ENCODE peak calls at places on chromosomes 13 and 19, in nine cellular contexts. One of them, this sample, is unnamed.

GRCh38 chr13:26839682-26840081 is 79.1 kb upstream of the GPR12 start:
- DNase-seq in LNCaP clone FGC: peak; percentile 96
- DNase-seq in activated T-helper 1 cell treated with anti-CD3 and anti-CD28 coated beads, Interleukin-2, amount 50 U/mL, for 16 hours: no peak
- DNase-seq in fibroblast of the aortic adventitia: no peak
- DNase-seq in T47D: no peak
- DNase-seq in effector CD4-positive, alpha-beta T cell: no peak
- DNase-seq in DMS79: no peak
- DNase-seq in amniotic stem cell: no peak
- DNase-seq in stimulated activated CD4-positive, alpha-beta T cell treated with anti-CD3 and anti-CD28 coated beads, TNF-alpha, amount 100 ng/mL, for 4 hours: no peak
- DNase-seq in this sample: no peak

GRCh38 chr13:33937373-33938087 is 119.6 kb downstream of the RFC3 start:
- DNase-seq in LNCaP clone FGC: no peak
- DNase-seq in activated T-helper 1 cell treated with anti-CD3 and anti-CD28 coated beads, Interleukin-2, amount 50 U/mL, for 16 hours: no peak
- DNase-seq in fibroblast of the aortic adventitia: no peak
- DNase-seq in T47D: no peak
- DNase-seq in effector CD4-positive, alpha-beta T cell: no peak
- DNase-seq in DMS79: no peak
- DNase-seq in amniotic stem cell: no peak
- DNase-seq in stimulated activated CD4-positive, alpha-beta T cell treated with anti-CD3 and anti-CD28 coated beads, TNF-alpha, amount 100 ng/mL, for 4 hours: no peak
- DNase-seq in this sample: no peak

GRCh38 chr13:57250472-57250871 is 83.5 kb downstream of the PRR20E start:
- DNase-seq in LNCaP clone FGC: no peak
- DNase-seq in activated T-helper 1 cell treated with anti-CD3 and anti-CD28 coated beads, Interleukin-2, amount 50 U/mL, for 16 hours: no peak
- DNase-seq in fibroblast of the aortic adventitia: no peak
- DNase-seq in T47D: no peak
- DNase-seq in effector CD4-positive, alpha-beta T cell: no peak
- DNase-seq in DMS79: no peak
- DNase-seq in amniotic stem cell: no peak
- DNase-seq in stimulated activated CD4-positive, alpha-beta T cell treated with anti-CD3 and anti-CD28 coated beads, TNF-alpha, amount 100 ng/mL, for 4 hours: no peak
- DNase-seq in this sample: no peak

GRCh38 chr13:97978661-97979450 is 25.4 kb downstream of the IPO5 start:
- DNase-seq in LNCaP clone FGC: no peak
- DNase-seq in activated T-helper 1 cell treated with anti-CD3 and anti-CD28 coated beads, Interleukin-2, amount 50 U/mL, for 16 hours: no peak
- DNase-seq in fibroblast of the aortic adventitia: peak; percentile 43
- DNase-seq in T47D: no peak
- DNase-seq in effector CD4-positive, alpha-beta T cell: no peak
- DNase-seq in DMS79: no peak
- DNase-seq in amniotic stem cell: no peak
- DNase-seq in stimulated activated CD4-positive, alpha-beta T cell treated with anti-CD3 and anti-CD28 coated beads, TNF-alpha, amount 100 ng/mL, for 4 hours: no peak
- DNase-seq in this sample: no peak

GRCh38 chr13:44309771-44310767 is 63.6 kb upstream of the SERP2 start:
- DNase-seq in LNCaP clone FGC: peak; percentile 77
- DNase-seq in activated T-helper 1 cell treated with anti-CD3 and anti-CD28 coated beads, Interleukin-2, amount 50 U/mL, for 16 hours: no peak
- DNase-seq in fibroblast of the aortic adventitia: peak; percentile 83
- DNase-seq in T47D: no peak
- DNase-seq in effector CD4-positive, alpha-beta T cell: no peak
- DNase-seq in DMS79: no peak
- DNase-seq in amniotic stem cell: no peak
- DNase-seq in stimulated activated CD4-positive, alpha-beta T cell treated with anti-CD3 and anti-CD28 coated beads, TNF-alpha, amount 100 ng/mL, for 4 hours: no peak
- DNase-seq in this sample: no peak

GRCh38 chr13:92941167-92941566 is 285.4 kb upstream of the GPC6 start:
- DNase-seq in LNCaP clone FGC: no peak
- DNase-seq in activated T-helper 1 cell treated with anti-CD3 and anti-CD28 coated beads, Interleukin-2, amount 50 U/mL, for 16 hours: no peak
- DNase-seq in fibroblast of the aortic adventitia: peak; percentile 3
- DNase-seq in T47D: no peak
- DNase-seq in effector CD4-positive, alpha-beta T cell: no peak
- DNase-seq in DMS79: no peak
- DNase-seq in amniotic stem cell: no peak
- DNase-seq in stimulated activated CD4-positive, alpha-beta T cell treated with anti-CD3 and anti-CD28 coated beads, TNF-alpha, amount 100 ng/mL, for 4 hours: no peak
- DNase-seq in this sample: no peak

GRCh38 chr19:58229255-58229639 is 533 bp downstream of the ZNF544 start:
- DNase-seq in LNCaP clone FGC: peak; percentile 30
- DNase-seq in activated T-helper 1 cell treated with anti-CD3 and anti-CD28 coated beads, Interleukin-2, amount 50 U/mL, for 16 hours: peak; percentile 2
- DNase-seq in fibroblast of the aortic adventitia: peak; percentile 7
- DNase-seq in T47D: peak; percentile 58
- DNase-seq in effector CD4-positive, alpha-beta T cell: no peak
- DNase-seq in DMS79: peak; percentile 4
- DNase-seq in amniotic stem cell: no peak
- DNase-seq in stimulated activated CD4-positive, alpha-beta T cell treated with anti-CD3 and anti-CD28 coated beads, TNF-alpha, amount 100 ng/mL, for 4 hours: peak; percentile 6
- DNase-seq in this sample: no peak

GRCh38 chr19:27746691-27747380 is 1466.1 kb downstream of the UQCRFS1 start:
- DNase-seq in LNCaP clone FGC: no peak
- DNase-seq in activated T-helper 1 cell treated with anti-CD3 and anti-CD28 coated beads, Interleukin-2, amount 50 U/mL, for 16 hours: no peak
- DNase-seq in fibroblast of the aortic adventitia: peak; percentile 3
- DNase-seq in T47D: peak; percentile 20
- DNase-seq in effector CD4-positive, alpha-beta T cell: no peak
- DNase-seq in DMS79: no peak
- DNase-seq in amniotic stem cell: no peak
- DNase-seq in stimulated activated CD4-positive, alpha-beta T cell treated with anti-CD3 and anti-CD28 coated beads, TNF-alpha, amount 100 ng/mL, for 4 hours: no peak
- DNase-seq in this sample: no peak

GRCh38 chr19:33275933-33276619 is 26.3 kb downstream of the CEBPA start:
- DNase-seq in LNCaP clone FGC: no peak
- DNase-seq in activated T-helper 1 cell treated with anti-CD3 and anti-CD28 coated beads, Interleukin-2, amount 50 U/mL, for 16 hours: no peak
- DNase-seq in fibroblast of the aortic adventitia: no peak
- DNase-seq in T47D: no peak
- DNase-seq in effector CD4-positive, alpha-beta T cell: no peak
- DNase-seq in DMS79: no peak
- DNase-seq in amniotic stem cell: no peak
- DNase-seq in stimulated activated CD4-positive, alpha-beta T cell treated with anti-CD3 and anti-CD28 coated beads, TNF-alpha, amount 100 ng/mL, for 4 hours: no peak
- DNase-seq in this sample: no peak

GRCh38 chr19:19475845-19476828 is 39.2 kb downstream of the TSSK6 start:
- DNase-seq in LNCaP clone FGC: no peak
- DNase-seq in activated T-helper 1 cell treated with anti-CD3 and anti-CD28 coated beads, Interleukin-2, amount 50 U/mL, for 16 hours: no peak
- DNase-seq in fibroblast of the aortic adventitia: peak; percentile 52
- DNase-seq in T47D: no peak
- DNase-seq in effector CD4-positive, alpha-beta T cell: no peak
- DNase-seq in DMS79: no peak
- DNase-seq in amniotic stem cell: no peak
- DNase-seq in stimulated activated CD4-positive, alpha-beta T cell treated with anti-CD3 and anti-CD28 coated beads, TNF-alpha, amount 100 ng/mL, for 4 hours: no peak
- DNase-seq in this sample: no peak

GRCh38 chr13:34216251-34216650 is 398.3 kb downstream of the RFC3 start:
- DNase-seq in LNCaP clone FGC: no peak
- DNase-seq in activated T-helper 1 cell treated with anti-CD3 and anti-CD28 coated beads, Interleukin-2, amount 50 U/mL, for 16 hours: no peak
- DNase-seq in fibroblast of the aortic adventitia: peak; percentile 27
- DNase-seq in T47D: no peak
- DNase-seq in effector CD4-positive, alpha-beta T cell: no peak
- DNase-seq in DMS79: no peak
- DNase-seq in amniotic stem cell: no peak
- DNase-seq in stimulated activated CD4-positive, alpha-beta T cell treated with anti-CD3 and anti-CD28 coated beads, TNF-alpha, amount 100 ng/mL, for 4 hours: no peak
- DNase-seq in this sample: no peak

GRCh38 chr19:10603873-10604459 is 16.9 kb upstream of the AP1M2 start:
- DNase-seq in LNCaP clone FGC: no peak
- DNase-seq in activated T-helper 1 cell treated with anti-CD3 and anti-CD28 coated beads, Interleukin-2, amount 50 U/mL, for 16 hours: no peak
- DNase-seq in fibroblast of the aortic adventitia: peak; percentile 13
- DNase-seq in T47D: no peak
- DNase-seq in effector CD4-positive, alpha-beta T cell: peak; percentile 24
- DNase-seq in DMS79: no peak
- DNase-seq in amniotic stem cell: no peak
- DNase-seq in stimulated activated CD4-positive, alpha-beta T cell treated with anti-CD3 and anti-CD28 coated beads, TNF-alpha, amount 100 ng/mL, for 4 hours: peak; percentile 4
- DNase-seq in this sample: no peak

GRCh38 chr19:13149628-13150186 is 468 bp downstream of the STX10 start:
- DNase-seq in LNCaP clone FGC: no peak
- DNase-seq in activated T-helper 1 cell treated with anti-CD3 and anti-CD28 coated beads, Interleukin-2, amount 50 U/mL, for 16 hours: no peak
- DNase-seq in fibroblast of the aortic adventitia: peak; percentile 34
- DNase-seq in T47D: no peak
- DNase-seq in effector CD4-positive, alpha-beta T cell: peak; percentile 9
- DNase-seq in DMS79: peak; percentile 44
- DNase-seq in amniotic stem cell: no peak
- DNase-seq in stimulated activated CD4-positive, alpha-beta T cell treated with anti-CD3 and anti-CD28 coated beads, TNF-alpha, amount 100 ng/mL, for 4 hours: no peak
- DNase-seq in this sample: no peak

GRCh38 chr19:5480427-5480836 is 25.2 kb downstream of the ZNRF4 start:
- DNase-seq in LNCaP clone FGC: no peak
- DNase-seq in activated T-helper 1 cell treated with anti-CD3 and anti-CD28 coated beads, Interleukin-2, amount 50 U/mL, for 16 hours: peak; percentile 2
- DNase-seq in fibroblast of the aortic adventitia: no peak
- DNase-seq in T47D: no peak
- DNase-seq in effector CD4-positive, alpha-beta T cell: no peak
- DNase-seq in DMS79: no peak
- DNase-seq in amniotic stem cell: no peak
- DNase-seq in stimulated activated CD4-positive, alpha-beta T cell treated with anti-CD3 and anti-CD28 coated beads, TNF-alpha, amount 100 ng/mL, for 4 hours: peak; percentile 16
- DNase-seq in this sample: no peak

GRCh38 chr19:17826508-17827056 is 5.3 kb upstream of the INSL3 start:
- DNase-seq in LNCaP clone FGC: no peak
- DNase-seq in activated T-helper 1 cell treated with anti-CD3 and anti-CD28 coated beads, Interleukin-2, amount 50 U/mL, for 16 hours: no peak
- DNase-seq in fibroblast of the aortic adventitia: no peak
- DNase-seq in T47D: no peak
- DNase-seq in effector CD4-positive, alpha-beta T cell: no peak
- DNase-seq in DMS79: no peak
- DNase-seq in amniotic stem cell: no peak
- DNase-seq in stimulated activated CD4-positive, alpha-beta T cell treated with anti-CD3 and anti-CD28 coated beads, TNF-alpha, amount 100 ng/mL, for 4 hours: no peak
- DNase-seq in this sample: no peak

GRCh38 chr13:80524447-80525215 is 183.7 kb upstream of the SPRY2 start:
- DNase-seq in LNCaP clone FGC: no peak
- DNase-seq in activated T-helper 1 cell treated with anti-CD3 and anti-CD28 coated beads, Interleukin-2, amount 50 U/mL, for 16 hours: no peak
- DNase-seq in fibroblast of the aortic adventitia: peak; percentile 2
- DNase-seq in T47D: no peak
- DNase-seq in effector CD4-positive, alpha-beta T cell: no peak
- DNase-seq in DMS79: no peak
- DNase-seq in amniotic stem cell: no peak
- DNase-seq in stimulated activated CD4-positive, alpha-beta T cell treated with anti-CD3 and anti-CD28 coated beads, TNF-alpha, amount 100 ng/mL, for 4 hours: no peak
- DNase-seq in this sample: no peak

GRCh38 chr13:45167611-45168554 is 33.0 kb downstream of the KCTD4 start:
- DNase-seq in LNCaP clone FGC: peak; percentile 83
- DNase-seq in activated T-helper 1 cell treated with anti-CD3 and anti-CD28 coated beads, Interleukin-2, amount 50 U/mL, for 16 hours: no peak
- DNase-seq in fibroblast of the aortic adventitia: no peak
- DNase-seq in T47D: no peak
- DNase-seq in effector CD4-positive, alpha-beta T cell: no peak
- DNase-seq in DMS79: peak; percentile 22
- DNase-seq in amniotic stem cell: no peak
- DNase-seq in stimulated activated CD4-positive, alpha-beta T cell treated with anti-CD3 and anti-CD28 coated beads, TNF-alpha, amount 100 ng/mL, for 4 hours: no peak
- DNase-seq in this sample: peak; percentile 95

GRCh38 chr13:28679628-28680027 is 20.7 kb downstream of the POMP start:
- DNase-seq in LNCaP clone FGC: no peak
- DNase-seq in activated T-helper 1 cell treated with anti-CD3 and anti-CD28 coated beads, Interleukin-2, amount 50 U/mL, for 16 hours: no peak
- DNase-seq in fibroblast of the aortic adventitia: peak; percentile 37
- DNase-seq in T47D: no peak
- DNase-seq in effector CD4-positive, alpha-beta T cell: no peak
- DNase-seq in DMS79: no peak
- DNase-seq in amniotic stem cell: no peak
- DNase-seq in stimulated activated CD4-positive, alpha-beta T cell treated with anti-CD3 and anti-CD28 coated beads, TNF-alpha, amount 100 ng/mL, for 4 hours: no peak
- DNase-seq in this sample: no peak

GRCh38 chr13:27997904-27998522 is 9.5 kb upstream of the URAD start:
- DNase-seq in LNCaP clone FGC: peak; percentile 27
- DNase-seq in activated T-helper 1 cell treated with anti-CD3 and anti-CD28 coated beads, Interleukin-2, amount 50 U/mL, for 16 hours: no peak
- DNase-seq in fibroblast of the aortic adventitia: peak; percentile 51
- DNase-seq in T47D: no peak
- DNase-seq in effector CD4-positive, alpha-beta T cell: no peak
- DNase-seq in DMS79: no peak
- DNase-seq in amniotic stem cell: no peak
- DNase-seq in stimulated activated CD4-positive, alpha-beta T cell treated with anti-CD3 and anti-CD28 coated beads, TNF-alpha, amount 100 ng/mL, for 4 hours: no peak
- DNase-seq in this sample: no peak

GRCh38 chr19:797528-798414 is 519 bp downstream of the PTBP1 start:
- DNase-seq in LNCaP clone FGC: no peak
- DNase-seq in activated T-helper 1 cell treated with anti-CD3 and anti-CD28 coated beads, Interleukin-2, amount 50 U/mL, for 16 hours: peak; percentile 82
- DNase-seq in fibroblast of the aortic adventitia: peak; percentile 83
- DNase-seq in T47D: peak; percentile 82
- DNase-seq in effector CD4-positive, alpha-beta T cell: peak; percentile 75
- DNase-seq in DMS79: peak; percentile 69
- DNase-seq in amniotic stem cell: peak; percentile 81
- DNase-seq in stimulated activated CD4-positive, alpha-beta T cell treated with anti-CD3 and anti-CD28 coated beads, TNF-alpha, amount 100 ng/mL, for 4 hours: peak; percentile 77
- DNase-seq in this sample: no peak

GRCh38 chr19:10388957-10389356 is 8.6 kb upstream of the TYK2 start:
- DNase-seq in LNCaP clone FGC: peak; percentile 57
- DNase-seq in activated T-helper 1 cell treated with anti-CD3 and anti-CD28 coated beads, Interleukin-2, amount 50 U/mL, for 16 hours: peak; percentile 71
- DNase-seq in fibroblast of the aortic adventitia: peak; percentile 85
- DNase-seq in T47D: peak; percentile 47
- DNase-seq in effector CD4-positive, alpha-beta T cell: peak; percentile 82
- DNase-seq in DMS79: peak; percentile 32
- DNase-seq in amniotic stem cell: no peak
- DNase-seq in stimulated activated CD4-positive, alpha-beta T cell treated with anti-CD3 and anti-CD28 coated beads, TNF-alpha, amount 100 ng/mL, for 4 hours: peak; percentile 87
- DNase-seq in this sample: no peak

GRCh38 chr19:45177817-45178261 is at the start of gene TRAPPC6A:
- DNase-seq in LNCaP clone FGC: no peak
- DNase-seq in activated T-helper 1 cell treated with anti-CD3 and anti-CD28 coated beads, Interleukin-2, amount 50 U/mL, for 16 hours: no peak
- DNase-seq in fibroblast of the aortic adventitia: peak; percentile 52
- DNase-seq in T47D: no peak
- DNase-seq in effector CD4-positive, alpha-beta T cell: no peak
- DNase-seq in DMS79: peak; percentile 35
- DNase-seq in amniotic stem cell: no peak
- DNase-seq in stimulated activated CD4-positive, alpha-beta T cell treated with anti-CD3 and anti-CD28 coated beads, TNF-alpha, amount 100 ng/mL, for 4 hours: no peak
- DNase-seq in this sample: peak; percentile 66

GRCh38 chr13:87274209-87274819 is 396.9 kb upstream of the SLITRK5 start:
- DNase-seq in LNCaP clone FGC: peak; percentile 6
- DNase-seq in activated T-helper 1 cell treated with anti-CD3 and anti-CD28 coated beads, Interleukin-2, amount 50 U/mL, for 16 hours: no peak
- DNase-seq in fibroblast of the aortic adventitia: peak; percentile 43
- DNase-seq in T47D: peak; percentile 16
- DNase-seq in effector CD4-positive, alpha-beta T cell: no peak
- DNase-seq in DMS79: no peak
- DNase-seq in amniotic stem cell: no peak
- DNase-seq in stimulated activated CD4-positive, alpha-beta T cell treated with anti-CD3 and anti-CD28 coated beads, TNF-alpha, amount 100 ng/mL, for 4 hours: no peak
- DNase-seq in this sample: no peak

GRCh38 chr19:17580470-17581000 is 25.1 kb downstream of the COLGALT1 start:
- DNase-seq in LNCaP clone FGC: no peak
- DNase-seq in activated T-helper 1 cell treated with anti-CD3 and anti-CD28 coated beads, Interleukin-2, amount 50 U/mL, for 16 hours: no peak
- DNase-seq in fibroblast of the aortic adventitia: no peak
- DNase-seq in T47D: no peak
- DNase-seq in effector CD4-positive, alpha-beta T cell: no peak
- DNase-seq in DMS79: no peak
- DNase-seq in amniotic stem cell: no peak
- DNase-seq in stimulated activated CD4-positive, alpha-beta T cell treated with anti-CD3 and anti-CD28 coated beads, TNF-alpha, amount 100 ng/mL, for 4 hours: no peak
- DNase-seq in this sample: no peak

GRCh38 chr19:13401388-13401787 is 104.9 kb downstream of the CACNA1A start:
- DNase-seq in LNCaP clone FGC: no peak
- DNase-seq in activated T-helper 1 cell treated with anti-CD3 and anti-CD28 coated beads, Interleukin-2, amount 50 U/mL, for 16 hours: no peak
- DNase-seq in fibroblast of the aortic adventitia: peak; percentile 30
- DNase-seq in T47D: peak; percentile 7
- DNase-seq in effector CD4-positive, alpha-beta T cell: no peak
- DNase-seq in DMS79: no peak
- DNase-seq in amniotic stem cell: no peak
- DNase-seq in stimulated activated CD4-positive, alpha-beta T cell treated with anti-CD3 and anti-CD28 coated beads, TNF-alpha, amount 100 ng/mL, for 4 hours: no peak
- DNase-seq in this sample: peak; percentile 15

GRCh38 chr19:7636317-7636690 is 606 bp upstream of the STXBP2 start:
- DNase-seq in LNCaP clone FGC: no peak
- DNase-seq in activated T-helper 1 cell treated with anti-CD3 and anti-CD28 coated beads, Interleukin-2, amount 50 U/mL, for 16 hours: no peak
- DNase-seq in fibroblast of the aortic adventitia: no peak
- DNase-seq in T47D: no peak
- DNase-seq in effector CD4-positive, alpha-beta T cell: no peak
- DNase-seq in DMS79: no peak
- DNase-seq in amniotic stem cell: no peak
- DNase-seq in stimulated activated CD4-positive, alpha-beta T cell treated with anti-CD3 and anti-CD28 coated beads, TNF-alpha, amount 100 ng/mL, for 4 hours: no peak
- DNase-seq in this sample: no peak

GRCh38 chr13:91632071-91632470 is 233.7 kb downstream of the GPC5 start:
- DNase-seq in LNCaP clone FGC: no peak
- DNase-seq in activated T-helper 1 cell treated with anti-CD3 and anti-CD28 coated beads, Interleukin-2, amount 50 U/mL, for 16 hours: no peak
- DNase-seq in fibroblast of the aortic adventitia: peak; percentile 5
- DNase-seq in T47D: no peak
- DNase-seq in effector CD4-positive, alpha-beta T cell: no peak
- DNase-seq in DMS79: no peak
- DNase-seq in amniotic stem cell: no peak
- DNase-seq in stimulated activated CD4-positive, alpha-beta T cell treated with anti-CD3 and anti-CD28 coated beads, TNF-alpha, amount 100 ng/mL, for 4 hours: no peak
- DNase-seq in this sample: no peak

GRCh38 chr13:109744512-109745051 is 41.8 kb downstream of the IRS2 start:
- DNase-seq in LNCaP clone FGC: peak; percentile 81
- DNase-seq in activated T-helper 1 cell treated with anti-CD3 and anti-CD28 coated beads, Interleukin-2, amount 50 U/mL, for 16 hours: no peak
- DNase-seq in fibroblast of the aortic adventitia: no peak
- DNase-seq in T47D: no peak
- DNase-seq in effector CD4-positive, alpha-beta T cell: no peak
- DNase-seq in DMS79: peak; percentile 83
- DNase-seq in amniotic stem cell: no peak
- DNase-seq in stimulated activated CD4-positive, alpha-beta T cell treated with anti-CD3 and anti-CD28 coated beads, TNF-alpha, amount 100 ng/mL, for 4 hours: no peak
- DNase-seq in this sample: no peak

GRCh38 chr13:45162194-45162593 is 38.7 kb downstream of the KCTD4 start:
- DNase-seq in LNCaP clone FGC: no peak
- DNase-seq in activated T-helper 1 cell treated with anti-CD3 and anti-CD28 coated beads, Interleukin-2, amount 50 U/mL, for 16 hours: no peak
- DNase-seq in fibroblast of the aortic adventitia: peak; percentile 10
- DNase-seq in T47D: no peak
- DNase-seq in effector CD4-positive, alpha-beta T cell: no peak
- DNase-seq in DMS79: no peak
- DNase-seq in amniotic stem cell: no peak
- DNase-seq in stimulated activated CD4-positive, alpha-beta T cell treated with anti-CD3 and anti-CD28 coated beads, TNF-alpha, amount 100 ng/mL, for 4 hours: no peak
- DNase-seq in this sample: no peak

GRCh38 chr19:6828698-6829633 is 56.5 kb downstream of the VAV1 start:
- DNase-seq in LNCaP clone FGC: no peak
- DNase-seq in activated T-helper 1 cell treated with anti-CD3 and anti-CD28 coated beads, Interleukin-2, amount 50 U/mL, for 16 hours: no peak
- DNase-seq in fibroblast of the aortic adventitia: no peak
- DNase-seq in T47D: peak; percentile 74
- DNase-seq in effector CD4-positive, alpha-beta T cell: no peak
- DNase-seq in DMS79: no peak
- DNase-seq in amniotic stem cell: no peak
- DNase-seq in stimulated activated CD4-positive, alpha-beta T cell treated with anti-CD3 and anti-CD28 coated beads, TNF-alpha, amount 100 ng/mL, for 4 hours: no peak
- DNase-seq in this sample: no peak

GRCh38 chr19:2309734-2310362 is 1.9 kb upstream of the LINGO3 start:
- DNase-seq in LNCaP clone FGC: peak; percentile 17
- DNase-seq in activated T-helper 1 cell treated with anti-CD3 and anti-CD28 coated beads, Interleukin-2, amount 50 U/mL, for 16 hours: no peak
- DNase-seq in fibroblast of the aortic adventitia: peak; percentile 23
- DNase-seq in T47D: no peak
- DNase-seq in effector CD4-positive, alpha-beta T cell: no peak
- DNase-seq in DMS79: peak; percentile 79
- DNase-seq in amniotic stem cell: no peak
- DNase-seq in stimulated activated CD4-positive, alpha-beta T cell treated with anti-CD3 and anti-CD28 coated beads, TNF-alpha, amount 100 ng/mL, for 4 hours: no peak
- DNase-seq in this sample: no peak

This sample was measured in keratinocyte.